ENCODE peak calls at places on chromosomes 6 and 20, in seven cellular contexts. G is GM20000, W is substantia nigra, L is kidney tubule cell, H is lung microvascular endothelial cell, C is AG20443, Q is NCI-H1092. O is an unnamed sample.

GRCh38 chr20:52103911-52104545 is 87.6 kb downstream of the ZFP64 start:
- DNase-seq in G (peak), W (no peak), L (no peak), H (peak), C (peak), Q (no peak), O (no peak)

GRCh38 chr6:29737707-29738630 is 14.7 kb downstream of the HLA-F start:
- DNase-seq in G (peak), W (peak), L (peak), H (peak), C (peak), Q (no peak), O (peak)

GRCh38 chr6:20575125-20575524 is 40.9 kb downstream of the CDKAL1 start:
- DNase-seq in G (no peak), W (no peak), L (no peak), H (no peak), C (no peak), Q (peak), O (no peak)

GRCh38 chr20:15061061-15061430 is 723.6 kb upstream of the FLRT3 start:
- DNase-seq in G (no peak), W (no peak), L (no peak), H (no peak), C (no peak), Q (no peak), O (no peak)

GRCh38 chr20:23520185-23520584 is 29.3 kb downstream of the CST8 start:
- DNase-seq in G (no peak), W (no peak), L (peak), H (no peak), C (no peak), Q (no peak), O (no peak)

GRCh38 chr20:4726710-4727391 is 5.1 kb downstream of the PRND start:
- DNase-seq in G (peak), W (no peak), L (peak), H (peak), C (peak), Q (no peak), O (no peak)

GRCh38 chr6:167827062-167827587 is 414 bp downstream of the AFDN start:
- DNase-seq in G (peak), W (no peak), L (no peak), H (peak), C (no peak), Q (no peak), O (peak)

GRCh38 chr6:152669894-152670293 is 27.8 kb upstream of the MYCT1 start:
- DNase-seq in G (no peak), W (no peak), L (peak), H (peak), C (no peak), Q (no peak), O (no peak)

GRCh38 chr6:145816392-145816791 is 1.8 kb upstream of the FBXO30 start:
- DNase-seq in G (no peak), W (no peak), L (no peak), H (no peak), C (no peak), Q (no peak), O (no peak)

GRCh38 chr6:149335924-149336323 is 18.4 kb downstream of the TAB2 start:
- DNase-seq in G (no peak), W (no peak), L (peak), H (peak), C (peak), Q (no peak), O (no peak)

GRCh38 chr6:37495199-37495913 is 4.3 kb downstream of the CCDC167 start:
- DNase-seq in G (peak), W (no peak), L (no peak), H (no peak), C (no peak), Q (peak), O (no peak)

GRCh38 chr20:48986899-48987298 is 59.2 kb upstream of the CSE1L start:
- DNase-seq in G (no peak), W (no peak), L (no peak), H (peak), C (peak), Q (no peak), O (no peak)

GRCh38 chr20:36184816-36185776 is 30.6 kb downstream of the EPB41L1 start:
- DNase-seq in G (no peak), W (no peak), L (no peak), H (no peak), C (no peak), Q (no peak), O (no peak)

O was measured in uterus.